ENCODE peak calls at places on chromosomes 3 and 15, in nine cellular contexts. L is SW480; E is PC-3; T is hepatic stellate cell; B is AG08395; M is fibroblast of lung; H is activated CD8-positive, alpha-beta memory T cell treated with anti-CD3 and anti-CD28 coated beads, Interleukin-2, amount 50 U/mL, for 48 hours; P is GM06990; Z is GM23338. G is an unnamed sample.

GRCh38 chr3:97815149-97815917 is 6.5 kb upstream of the CRYBG3 start:
- DNase-seq in M (peak), H (no peak), Z (no peak), P (no peak), E (peak), T (peak), B (no peak), L (peak), G (no peak)

GRCh38 chr15:41896566-41896965 is 2.7 kb upstream of the SPTBN5 start:
- DNase-seq in E (no peak), Z (no peak), L (no peak), H (no peak), B (no peak), M (no peak), T (no peak), P (no peak), G (no peak)

GRCh38 chr3:33777996-33778395 is 20.4 kb upstream of the PDCD6IP start:
- DNase-seq in H (no peak), L (no peak), M (no peak), B (no peak), T (no peak), E (no peak), Z (no peak), P (no peak), G (peak)

GRCh38 chr3:194307849-194308248 is 43.3 kb downstream of the CPN2 start:
- DNase-seq in B (no peak), L (no peak), T (no peak), M (no peak), H (no peak), P (no peak), E (no peak), Z (no peak), G (no peak)

GRCh38 chr3:119690043-119690656 is 12.7 kb upstream of the CFAP91 start:
- DNase-seq in T (peak), P (no peak), E (peak), B (peak), Z (peak), H (no peak), L (peak), M (peak), G (no peak)

GRCh38 chr3:43173949-43174348 is 68.1 kb upstream of the POMGNT2 start:
- DNase-seq in M (no peak), B (no peak), T (no peak), Z (no peak), E (no peak), L (no peak), H (no peak), P (no peak), G (no peak)

GRCh38 chr15:100922192-100923040 is 3.3 kb downstream of the LRRK1 start:
- DNase-seq in P (peak), M (no peak), L (no peak), H (no peak), T (no peak), B (no peak), E (no peak), Z (no peak), G (no peak)

GRCh38 chr3:155244206-155244605 is 49.3 kb downstream of the STRIT1 start:
- DNase-seq in M (peak), Z (no peak), P (no peak), B (no peak), T (no peak), L (no peak), E (no peak), H (no peak), G (peak)

GRCh38 chr3:169945313-169945712 is 21.3 kb upstream of the SEC62 start:
- DNase-seq in Z (no peak), T (no peak), M (no peak), H (no peak), P (peak), L (no peak), E (no peak), B (no peak), G (no peak)

GRCh38 chr3:31968927-31969418 is 12.1 kb downstream of the OSBPL10 start:
- DNase-seq in Z (no peak), E (peak), T (peak), H (no peak), M (peak), P (no peak), B (peak), L (peak), G (peak)

GRCh38 chr3:128068156-128068620 is 16.0 kb downstream of the SEC61A1 start:
- DNase-seq in Z (peak), B (peak), P (no peak), M (no peak), L (peak), T (peak), H (peak), E (peak), G (peak)

GRCh38 chr3:22012471-22012870 is 261.5 kb upstream of the ZNF385D start:
- DNase-seq in M (peak), B (no peak), Z (no peak), H (no peak), T (no peak), P (no peak), L (no peak), E (peak), G (peak)

GRCh38 chr3:157789162-157789561 is 285.9 kb upstream of the VEPH1 start:
- DNase-seq in E (peak), L (no peak), B (no peak), M (peak), H (no peak), P (no peak), Z (no peak), T (no peak), G (no peak)

G was measured in foreskin fibroblast.